ENCODE peak calls at places on chromosome 9, in eight cellular contexts. One of them, this sample, is unnamed.

GRCh38 chr9:127931092-127931881 is 710 bp upstream of the PIP5KL1 start:
- DNase-seq in Peyer's patch: no peak
- DNase-seq in NCI-H2029: peak
- DNase-seq in stimulated activated CD8-positive, alpha-beta memory T cell treated with anti-CD3 and anti-CD28 coated beads, Interleukin-7, amount 100 ng/mL, for 24 hours: no peak
- DNase-seq in frontal cortex: no peak
- DNase-seq in 8988T: no peak
- DNase-seq in GM03348: peak
- DNase-seq in kidney epithelial cell: no peak
- DNase-seq in this sample: peak

GRCh38 chr9:21110708-21111576 is 30.7 kb downstream of the IFNW1 start:
- DNase-seq in GM03348: peak
- DNase-seq in NCI-H2029: peak
- DNase-seq in kidney epithelial cell: peak
- DNase-seq in stimulated activated CD8-positive, alpha-beta memory T cell treated with anti-CD3 and anti-CD28 coated beads, Interleukin-7, amount 100 ng/mL, for 24 hours: no peak
- DNase-seq in frontal cortex: peak
- DNase-seq in 8988T: no peak
- DNase-seq in Peyer's patch: no peak
- DNase-seq in this sample: peak

GRCh38 chr9:105413486-105414068 is 34.3 kb upstream of the FSD1L start:
- DNase-seq in GM03348: peak
- DNase-seq in Peyer's patch: no peak
- DNase-seq in kidney epithelial cell: no peak
- DNase-seq in stimulated activated CD8-positive, alpha-beta memory T cell treated with anti-CD3 and anti-CD28 coated beads, Interleukin-7, amount 100 ng/mL, for 24 hours: no peak
- DNase-seq in NCI-H2029: no peak
- DNase-seq in frontal cortex: no peak
- DNase-seq in 8988T: peak
- DNase-seq in this sample: peak

GRCh38 chr9:106961623-106962022 is 98.7 kb downstream of the ZNF462 start:
- DNase-seq in Peyer's patch: no peak
- DNase-seq in 8988T: no peak
- DNase-seq in kidney epithelial cell: no peak
- DNase-seq in GM03348: no peak
- DNase-seq in NCI-H2029: no peak
- DNase-seq in frontal cortex: no peak
- DNase-seq in stimulated activated CD8-positive, alpha-beta memory T cell treated with anti-CD3 and anti-CD28 coated beads, Interleukin-7, amount 100 ng/mL, for 24 hours: no peak
- DNase-seq in this sample: peak

GRCh38 chr9:112969730-112970129 is 42.3 kb downstream of the ZNF883 start:
- DNase-seq in GM03348: no peak
- DNase-seq in Peyer's patch: no peak
- DNase-seq in stimulated activated CD8-positive, alpha-beta memory T cell treated with anti-CD3 and anti-CD28 coated beads, Interleukin-7, amount 100 ng/mL, for 24 hours: no peak
- DNase-seq in frontal cortex: no peak
- DNase-seq in kidney epithelial cell: no peak
- DNase-seq in 8988T: no peak
- DNase-seq in NCI-H2029: no peak
- DNase-seq in this sample: no peak

GRCh38 chr9:26261503-26262330 is 583.5 kb upstream of the TUSC1 start:
- DNase-seq in Peyer's patch: no peak
- DNase-seq in GM03348: peak
- DNase-seq in frontal cortex: no peak
- DNase-seq in stimulated activated CD8-positive, alpha-beta memory T cell treated with anti-CD3 and anti-CD28 coated beads, Interleukin-7, amount 100 ng/mL, for 24 hours: no peak
- DNase-seq in 8988T: no peak
- DNase-seq in NCI-H2029: no peak
- DNase-seq in kidney epithelial cell: peak
- DNase-seq in this sample: peak

GRCh38 chr9:91913986-91914385 is 36.0 kb downstream of the ROR2 start:
- DNase-seq in NCI-H2029: no peak
- DNase-seq in GM03348: no peak
- DNase-seq in frontal cortex: no peak
- DNase-seq in Peyer's patch: no peak
- DNase-seq in kidney epithelial cell: no peak
- DNase-seq in stimulated activated CD8-positive, alpha-beta memory T cell treated with anti-CD3 and anti-CD28 coated beads, Interleukin-7, amount 100 ng/mL, for 24 hours: no peak
- DNase-seq in 8988T: no peak
- DNase-seq in this sample: no peak

GRCh38 chr9:108022246-108022935 is 532.8 kb upstream of the KLF4 start:
- DNase-seq in Peyer's patch: no peak
- DNase-seq in 8988T: no peak
- DNase-seq in kidney epithelial cell: no peak
- DNase-seq in frontal cortex: no peak
- DNase-seq in GM03348: no peak
- DNase-seq in stimulated activated CD8-positive, alpha-beta memory T cell treated with anti-CD3 and anti-CD28 coated beads, Interleukin-7, amount 100 ng/mL, for 24 hours: no peak
- DNase-seq in NCI-H2029: no peak
- DNase-seq in this sample: no peak

GRCh38 chr9:111427186-111427585 is 57.0 kb downstream of the ECPAS start:
- DNase-seq in frontal cortex: no peak
- DNase-seq in Peyer's patch: no peak
- DNase-seq in stimulated activated CD8-positive, alpha-beta memory T cell treated with anti-CD3 and anti-CD28 coated beads, Interleukin-7, amount 100 ng/mL, for 24 hours: no peak
- DNase-seq in kidney epithelial cell: peak
- DNase-seq in NCI-H2029: no peak
- DNase-seq in GM03348: peak
- DNase-seq in 8988T: no peak
- DNase-seq in this sample: no peak

GRCh38 chr9:124320062-124320973 is 62.6 kb downstream of the NEK6 start:
- DNase-seq in Peyer's patch: peak
- DNase-seq in GM03348: peak
- DNase-seq in 8988T: peak
- DNase-seq in stimulated activated CD8-positive, alpha-beta memory T cell treated with anti-CD3 and anti-CD28 coated beads, Interleukin-7, amount 100 ng/mL, for 24 hours: peak
- DNase-seq in kidney epithelial cell: no peak
- DNase-seq in frontal cortex: peak
- DNase-seq in NCI-H2029: peak
- DNase-seq in this sample: peak

GRCh38 chr9:91994422-91994821 is 44.4 kb upstream of the ROR2 start:
- DNase-seq in Peyer's patch: no peak
- DNase-seq in stimulated activated CD8-positive, alpha-beta memory T cell treated with anti-CD3 and anti-CD28 coated beads, Interleukin-7, amount 100 ng/mL, for 24 hours: no peak
- DNase-seq in GM03348: no peak
- DNase-seq in 8988T: no peak
- DNase-seq in NCI-H2029: peak
- DNase-seq in frontal cortex: no peak
- DNase-seq in kidney epithelial cell: no peak
- DNase-seq in this sample: no peak

GRCh38 chr9:72909428-72909827 is 43.4 kb downstream of the ALDH1A1 start:
- DNase-seq in stimulated activated CD8-positive, alpha-beta memory T cell treated with anti-CD3 and anti-CD28 coated beads, Interleukin-7, amount 100 ng/mL, for 24 hours: no peak
- DNase-seq in Peyer's patch: no peak
- DNase-seq in NCI-H2029: no peak
- DNase-seq in kidney epithelial cell: no peak
- DNase-seq in GM03348: no peak
- DNase-seq in 8988T: no peak
- DNase-seq in frontal cortex: no peak
- DNase-seq in this sample: no peak

GRCh38 chr9:5799314-5799713 is 33.6 kb downstream of the ERMP1 start:
- DNase-seq in kidney epithelial cell: no peak
- DNase-seq in Peyer's patch: no peak
- DNase-seq in GM03348: peak
- DNase-seq in NCI-H2029: no peak
- DNase-seq in 8988T: no peak
- DNase-seq in frontal cortex: peak
- DNase-seq in stimulated activated CD8-positive, alpha-beta memory T cell treated with anti-CD3 and anti-CD28 coated beads, Interleukin-7, amount 100 ng/mL, for 24 hours: no peak
- DNase-seq in this sample: peak

GRCh38 chr9:126682928-126683697 is 69.4 kb downstream of the LMX1B start:
- DNase-seq in NCI-H2029: no peak
- DNase-seq in kidney epithelial cell: no peak
- DNase-seq in GM03348: peak
- DNase-seq in frontal cortex: peak
- DNase-seq in stimulated activated CD8-positive, alpha-beta memory T cell treated with anti-CD3 and anti-CD28 coated beads, Interleukin-7, amount 100 ng/mL, for 24 hours: no peak
- DNase-seq in 8988T: no peak
- DNase-seq in Peyer's patch: no peak
- DNase-seq in this sample: no peak

GRCh38 chr9:128191406-128192046 is at the start of gene CIZ1:
- DNase-seq in Peyer's patch: peak
- DNase-seq in 8988T: peak
- DNase-seq in GM03348: peak
- DNase-seq in NCI-H2029: peak
- DNase-seq in frontal cortex: peak
- DNase-seq in kidney epithelial cell: no peak
- DNase-seq in stimulated activated CD8-positive, alpha-beta memory T cell treated with anti-CD3 and anti-CD28 coated beads, Interleukin-7, amount 100 ng/mL, for 24 hours: no peak
- DNase-seq in this sample: peak

This sample was measured in brain microvascular endothelial cell.